ENCODE peak calls at places on chromosomes 16 and 17, in five cellular contexts. One of them, this sample, is unnamed. For H3K4me1, the result is how much of the 10 kb centered on the place peaks cover.

GRCh38 chr17:42405963-42406495 is 17.0 kb downstream of the CAVIN1 start:
- DNase-seq in A549: peak
- DNase-seq in thoracic aorta: no peak
- DNase-seq in Peyer's patch: peak
- DNase-seq in mucosa of descending colon: peak
- DNase-seq in this sample: no peak

GRCh38 chr16:80056334-80056733 is 455.8 kb upstream of the MAF start:
- DNase-seq in A549: no peak
- DNase-seq in thoracic aorta: no peak
- DNase-seq in Peyer's patch: no peak
- DNase-seq in mucosa of descending colon: no peak
- DNase-seq in this sample: no peak

GRCh38 chr17:31674305-31674704 is 184.7 kb downstream of the COPRS start:
- DNase-seq in A549: no peak
- DNase-seq in thoracic aorta: no peak
- DNase-seq in Peyer's patch: no peak
- DNase-seq in mucosa of descending colon: no peak
- DNase-seq in this sample: no peak

GRCh38 chr16:83389751-83390150 is 418.0 kb upstream of the HSBP1 start:
- DNase-seq in A549: no peak
- DNase-seq in thoracic aorta: no peak
- DNase-seq in Peyer's patch: no peak
- DNase-seq in mucosa of descending colon: no peak
- DNase-seq in this sample: no peak

GRCh38 chr17:17730250-17730935 is 49.1 kb downstream of the RAI1 start:
- DNase-seq in A549: no peak
- DNase-seq in thoracic aorta: no peak
- DNase-seq in Peyer's patch: no peak
- DNase-seq in mucosa of descending colon: no peak
- DNase-seq in this sample: no peak

GRCh38 chr17:72271603-72272002 is 150.8 kb downstream of the SOX9 start:
- DNase-seq in A549: no peak
- DNase-seq in thoracic aorta: no peak
- DNase-seq in Peyer's patch: no peak
- DNase-seq in mucosa of descending colon: no peak
- DNase-seq in this sample: no peak

GRCh38 chr17:55343114-55343513 is 78.4 kb downstream of the HLF start:
- DNase-seq in A549: no peak
- DNase-seq in thoracic aorta: no peak
- DNase-seq in Peyer's patch: no peak
- DNase-seq in mucosa of descending colon: no peak
- DNase-seq in this sample: no peak

GRCh38 chr16:81505011-81505660 is 60.5 kb downstream of the CMIP start:
- DNase-seq in A549: peak
- DNase-seq in thoracic aorta: no peak
- DNase-seq in Peyer's patch: peak
- DNase-seq in mucosa of descending colon: no peak
- DNase-seq in this sample: no peak

GRCh38 chr17:32998893-32999240 is 7.2 kb downstream of the SPACA3 start:
- DNase-seq in A549: peak
- DNase-seq in thoracic aorta: no peak
- DNase-seq in Peyer's patch: no peak
- DNase-seq in mucosa of descending colon: no peak
- DNase-seq in this sample: no peak

GRCh38 chr16:50102046-50102756 is 36.4 kb downstream of the HEATR3 start:
- DNase-seq in A549: no peak
- DNase-seq in thoracic aorta: no peak
- DNase-seq in Peyer's patch: no peak
- DNase-seq in mucosa of descending colon: no peak
- DNase-seq in this sample: no peak

GRCh38 chr16:52389045-52389444 is 157.9 kb downstream of the TOX3 start:
- DNase-seq in A549: no peak
- DNase-seq in thoracic aorta: no peak
- DNase-seq in Peyer's patch: no peak
- DNase-seq in mucosa of descending colon: peak
- DNase-seq in this sample: no peak

GRCh38 chr16:65828296-65828695 is 538.2 kb upstream of the CDH5 start:
- DNase-seq in A549: no peak
- DNase-seq in thoracic aorta: no peak
- DNase-seq in Peyer's patch: no peak
- DNase-seq in mucosa of descending colon: no peak
- DNase-seq in this sample: no peak

GRCh38 chr16:80990978-80991377 is 15.7 kb downstream of the CMC2 start:
- DNase-seq in A549: no peak
- DNase-seq in thoracic aorta: no peak
- DNase-seq in Peyer's patch: no peak
- DNase-seq in mucosa of descending colon: no peak
- DNase-seq in this sample: no peak

GRCh38 chr16:84881702-84882521 is 62.1 kb downstream of the CRISPLD2 start:
- DNase-seq in A549: peak
- DNase-seq in thoracic aorta: peak
- DNase-seq in Peyer's patch: no peak
- DNase-seq in mucosa of descending colon: no peak
- DNase-seq in this sample: no peak

GRCh38 chr16:1691956-1692355 is 13.9 kb downstream of the JPT2 start:
- DNase-seq in A549: peak
- DNase-seq in thoracic aorta: no peak
- DNase-seq in Peyer's patch: no peak
- DNase-seq in mucosa of descending colon: no peak
- DNase-seq in this sample: no peak

GRCh38 chr16:79154081-79154480 is 446.5 kb downstream of the MAF start:
- DNase-seq in A549: no peak
- DNase-seq in thoracic aorta: no peak
- DNase-seq in Peyer's patch: no peak
- DNase-seq in mucosa of descending colon: no peak
- DNase-seq in this sample: no peak

GRCh38 chr16:11524098-11524760 is 62.5 kb downstream of the LITAF start:
- DNase-seq in A549: no peak
- DNase-seq in thoracic aorta: no peak
- DNase-seq in Peyer's patch: no peak
- DNase-seq in mucosa of descending colon: no peak
- DNase-seq in this sample: no peak

GRCh38 chr17:48037924-48038323 is 327 bp upstream of the COPZ2 start:
- DNase-seq in A549: no peak
- DNase-seq in thoracic aorta: no peak
- DNase-seq in Peyer's patch: no peak
- DNase-seq in mucosa of descending colon: no peak
- DNase-seq in this sample: no peak

GRCh38 chr16:27639588-27640276 is 89.8 kb downstream of the KATNIP start:
- DNase-seq in A549: peak
- DNase-seq in thoracic aorta: no peak
- DNase-seq in Peyer's patch: no peak
- DNase-seq in mucosa of descending colon: peak
- DNase-seq in this sample: no peak

GRCh38 chr17:51703364-51704341 is 443.3 kb downstream of the UTP18 start:
- DNase-seq in A549: no peak
- DNase-seq in thoracic aorta: peak
- DNase-seq in Peyer's patch: no peak
- DNase-seq in mucosa of descending colon: no peak
- DNase-seq in this sample: no peak

GRCh38 chr16:84879569-84880487 is 60.0 kb downstream of the CRISPLD2 start:
- DNase-seq in A549: peak
- DNase-seq in thoracic aorta: no peak
- DNase-seq in Peyer's patch: no peak
- DNase-seq in mucosa of descending colon: no peak
- DNase-seq in this sample: no peak

GRCh38 chr16:88498576-88499208 is 45.6 kb downstream of the ZFPM1 start:
- DNase-seq in A549: no peak
- DNase-seq in thoracic aorta: no peak
- DNase-seq in Peyer's patch: no peak
- DNase-seq in mucosa of descending colon: no peak
- DNase-seq in this sample: no peak

GRCh38 chr17:30414486-30414885 is 35.8 kb downstream of the CPD start:
- DNase-seq in A549: no peak
- DNase-seq in thoracic aorta: no peak
- DNase-seq in Peyer's patch: no peak
- DNase-seq in mucosa of descending colon: no peak
- DNase-seq in this sample: no peak

GRCh38 chr17:61349350-61349749 is 50.3 kb upstream of the TBX2 start:
- DNase-seq in A549: no peak
- DNase-seq in thoracic aorta: no peak
- DNase-seq in Peyer's patch: no peak
- DNase-seq in mucosa of descending colon: no peak
- DNase-seq in this sample: no peak

GRCh38 chr16:87384162-87384999 is 805 bp upstream of the FBXO31 start:
- DNase-seq in A549: peak
- DNase-seq in thoracic aorta: no peak
- DNase-seq in Peyer's patch: no peak
- DNase-seq in mucosa of descending colon: peak
- DNase-seq in this sample: no peak

GRCh38 chr17:20919990-20920812 is 122.6 kb downstream of the USP22 start:
- DNase-seq in A549: no peak
- DNase-seq in thoracic aorta: no peak
- DNase-seq in Peyer's patch: no peak
- DNase-seq in mucosa of descending colon: no peak
- DNase-seq in this sample: no peak

GRCh38 chr17:28191018-28191417 is 128.0 kb upstream of the TMEM97 start:
- DNase-seq in A549: no peak
- DNase-seq in thoracic aorta: no peak
- DNase-seq in Peyer's patch: no peak
- DNase-seq in mucosa of descending colon: no peak
- DNase-seq in this sample: no peak

GRCh38 chr16:51755039-51755501 is 604.0 kb upstream of the SALL1 start:
- DNase-seq in A549: no peak
- DNase-seq in thoracic aorta: no peak
- DNase-seq in Peyer's patch: no peak
- DNase-seq in mucosa of descending colon: no peak
- DNase-seq in this sample: no peak

GRCh38 chr17:50274142-50274944 is at the start of gene TMEM92:
- DNase-seq in A549: peak
- DNase-seq in thoracic aorta: no peak
- DNase-seq in Peyer's patch: no peak
- DNase-seq in mucosa of descending colon: peak
- DNase-seq in this sample: no peak

GRCh38 chr16:82470506-82471196 is 156.1 kb upstream of the CDH13 start:
- DNase-seq in A549: no peak
- DNase-seq in thoracic aorta: no peak
- DNase-seq in Peyer's patch: no peak
- DNase-seq in mucosa of descending colon: peak
- DNase-seq in this sample: no peak

GRCh38 chr16:75726390-75726789 is at the start of gene CPHXL:
- DNase-seq in A549: no peak
- DNase-seq in thoracic aorta: no peak
- DNase-seq in Peyer's patch: no peak
- DNase-seq in mucosa of descending colon: no peak
- DNase-seq in this sample: no peak

GRCh38 chr17:65039349-65039988 is 17.1 kb downstream of the GNA13 start:
- DNase-seq in A549: no peak
- DNase-seq in thoracic aorta: no peak
- DNase-seq in Peyer's patch: peak
- DNase-seq in mucosa of descending colon: no peak
- DNase-seq in this sample: no peak

GRCh38 chr17:38768417-38768816 is 15.9 kb downstream of the PSMB3 start:
- DNase-seq in A549: no peak
- DNase-seq in thoracic aorta: no peak
- DNase-seq in Peyer's patch: no peak
- DNase-seq in mucosa of descending colon: no peak
- DNase-seq in this sample: no peak

GRCh38 chr17:8923762-8924161 is 41.7 kb downstream of the PIK3R5 start:
- DNase-seq in A549: no peak
- DNase-seq in thoracic aorta: no peak
- DNase-seq in Peyer's patch: no peak
- DNase-seq in mucosa of descending colon: no peak
- DNase-seq in this sample: no peak
- H3K4me1 ChIP-seq in A549: under half
- H3K4me1 ChIP-seq in thoracic aorta: under half
- H3K4me1 ChIP-seq in Peyer's patch: under half
- H3K4me1 ChIP-seq in mucosa of descending colon: under half
- H3K4me1 ChIP-seq in this sample: under half

DNA sequence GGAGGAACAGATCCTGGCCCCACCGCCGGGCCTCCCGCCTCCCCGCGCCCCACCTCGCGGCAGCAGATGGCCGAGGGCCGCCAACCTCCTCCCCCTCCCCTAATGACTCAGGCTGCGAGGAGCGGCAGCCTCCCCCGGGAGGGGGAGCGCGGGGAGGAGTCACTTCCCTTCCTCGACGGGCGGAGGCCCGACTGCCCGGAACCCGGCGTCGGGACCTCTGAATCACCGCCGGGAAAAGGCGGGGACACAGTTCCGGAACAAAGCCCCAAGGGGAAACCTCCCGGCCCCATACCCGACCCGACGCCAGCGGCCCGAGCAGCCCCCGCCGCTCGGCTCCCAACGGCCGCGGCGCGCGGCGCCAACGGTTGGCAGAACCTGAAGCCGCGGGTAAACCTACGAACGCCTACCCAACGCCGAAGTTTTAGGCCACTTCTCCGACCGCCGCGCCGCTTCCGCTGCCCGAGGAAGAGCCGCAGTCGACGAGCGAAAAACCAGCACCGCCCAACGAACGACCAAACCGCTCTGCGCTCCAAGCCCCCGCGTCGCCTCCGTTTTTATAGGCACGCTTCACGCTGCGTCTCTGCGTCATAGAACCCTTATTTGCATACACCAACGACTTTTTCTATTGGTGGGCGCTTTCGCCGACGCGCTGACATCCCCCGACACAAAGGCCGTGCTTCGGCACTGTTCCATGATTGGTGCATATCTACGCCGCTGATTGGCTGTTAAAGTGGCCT is 5.2 kb upstream of the UNK start:
- DNase-seq in A549: peak
- DNase-seq in thoracic aorta: peak
- DNase-seq in Peyer's patch: peak
- DNase-seq in mucosa of descending colon: peak
- DNase-seq in this sample: peak
- H3K4me1 ChIP-seq in A549: under half
- H3K4me1 ChIP-seq in thoracic aorta: under half
- H3K4me1 ChIP-seq in Peyer's patch: under half
- H3K4me1 ChIP-seq in mucosa of descending colon: under half
- H3K4me1 ChIP-seq in this sample: under half

GRCh38 chr16:29821663-29822115 is 1.4 kb downstream of the MVP start:
- DNase-seq in A549: peak
- DNase-seq in thoracic aorta: no peak
- DNase-seq in Peyer's patch: no peak
- DNase-seq in mucosa of descending colon: peak
- DNase-seq in this sample: no peak
- H3K4me1 ChIP-seq in A549: half or more
- H3K4me1 ChIP-seq in thoracic aorta: half or more
- H3K4me1 ChIP-seq in Peyer's patch: under half
- H3K4me1 ChIP-seq in mucosa of descending colon: half or more
- H3K4me1 ChIP-seq in this sample: half or more

DNA sequence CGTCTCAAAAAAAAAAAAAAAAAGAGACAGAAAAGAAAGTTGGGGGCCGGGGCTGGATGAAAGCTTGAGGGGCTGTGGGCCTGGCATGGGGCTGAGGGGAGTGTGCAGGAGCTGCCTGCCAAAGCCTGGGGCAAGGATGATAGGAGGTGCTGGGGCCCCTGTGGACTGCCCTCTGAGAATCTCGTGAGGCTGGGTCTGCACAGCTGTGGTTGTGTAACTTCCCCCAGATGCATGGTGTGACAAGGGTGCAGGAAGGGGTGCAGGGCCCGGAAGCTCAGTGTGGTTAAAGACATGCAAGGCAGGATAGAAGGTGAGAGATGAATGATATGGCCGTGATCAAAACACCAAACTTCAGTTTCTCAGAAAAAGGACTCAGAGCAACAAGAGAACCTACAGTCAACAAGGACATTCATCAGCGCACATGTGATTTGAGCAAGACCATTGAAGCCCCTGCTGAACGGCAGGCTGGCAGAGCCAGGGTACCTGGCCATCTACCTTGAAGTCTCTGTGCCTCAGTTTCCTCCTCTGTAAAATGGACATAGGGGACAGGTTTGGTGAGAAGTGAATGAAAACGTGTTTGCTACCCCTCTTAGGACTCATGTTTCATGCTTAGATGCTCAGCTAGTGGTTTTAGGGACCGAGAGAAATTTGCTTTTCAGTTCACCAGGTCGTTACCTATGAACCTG is 9.6 kb downstream of the IL32 start:
- DNase-seq in A549: no peak
- DNase-seq in thoracic aorta: no peak
- DNase-seq in Peyer's patch: peak
- DNase-seq in mucosa of descending colon: peak
- DNase-seq in this sample: no peak
- H3K4me1 ChIP-seq in A549: under half
- H3K4me1 ChIP-seq in thoracic aorta: under half
- H3K4me1 ChIP-seq in Peyer's patch: under half
- H3K4me1 ChIP-seq in mucosa of descending colon: under half
- H3K4me1 ChIP-seq in this sample: under half

This sample was measured in esophagus squamous epithelium.